ENCODE peak calls at places on chromosomes 1 and 21, in four cellular contexts. J, M, C and L are unnamed samples.

GRCh38 chr1:93056214-93056613 is 22.9 kb upstream of the MTF2 start:
- DNase-seq in J (peak), M (peak), C (peak), L (no peak)

GRCh38 chr21:46093668-46094400 is 4.1 kb upstream of the COL6A2 start:
- DNase-seq in J (no peak), M (no peak), C (peak), L (no peak)

GRCh38 chr21:32753818-32754610 is 17.5 kb downstream of the PAXBP1 start:
- DNase-seq in C (no peak), J (no peak), M (no peak), L (no peak)

GRCh38 chr1:33224166-33224707 is 32.1 kb upstream of the ZNF362 start:
- DNase-seq in M (no peak), C (no peak), J (no peak), L (no peak)

GRCh38 chr21:35232545-35233176 is 183.6 kb upstream of the RUNX1 start:
- DNase-seq in M (peak), C (no peak), J (peak), L (peak)

GRCh38 chr1:2597441-2598328 is 11.1 kb downstream of the PRXL2B start:
- DNase-seq in M (no peak), J (peak), C (no peak), L (no peak)

GRCh38 chr1:198156745-198157240 is at the start of gene NEK7:
- DNase-seq in M (peak), J (peak), C (peak), L (peak)

GRCh38 chr1:54238353-54239040 is 38.5 kb downstream of the MRPL37 start:
- DNase-seq in J (no peak), M (no peak), C (no peak), L (no peak)

GRCh38 chr1:6358757-6359567 is 34.6 kb downstream of the ACOT7 start:
- DNase-seq in C (no peak), M (no peak), J (no peak), L (no peak)

GRCh38 chr1:208595745-208596144 is 351.6 kb upstream of the PLXNA2 start:
- DNase-seq in J (no peak), C (no peak), M (no peak), L (no peak)

GRCh38 chr1:27400035-27400962 is 7.9 kb downstream of the GPR3 start:
- DNase-seq in C (no peak), M (no peak), J (no peak), L (no peak)

GRCh38 chr21:32770514-32771133 is 931 bp downstream of the PAXBP1 start:
- DNase-seq in C (no peak), J (no peak), M (peak), L (no peak)

GRCh38 chr1:6378096-6378746 is 15.3 kb downstream of the ACOT7 start:
- DNase-seq in C (no peak), M (no peak), J (peak), L (no peak)

GRCh38 chr1:208241541-208241940 is 2.6 kb downstream of the PLXNA2 start:
- DNase-seq in J (no peak), C (no peak), M (no peak), L (no peak)

GRCh38 chr1:217498209-217498608 is 132.7 kb downstream of the GPATCH2 start:
- DNase-seq in J (no peak), C (no peak), M (no peak), L (no peak)

GRCh38 chr1:4634156-4634792 is 20.1 kb upstream of the AJAP1 start:
- DNase-seq in J (no peak), C (no peak), M (no peak), L (no peak)

GRCh38 chr1:240526321-240526720 is 85.6 kb downstream of the GREM2 start:
- DNase-seq in J (no peak), M (no peak), C (no peak), L (no peak)

GRCh38 chr1:160951443-160952128 is 3.0 kb downstream of the ITLN2 start:
- DNase-seq in C (peak), M (peak), J (peak), L (peak)

GRCh38 chr1:205561501-205562203 is 57.2 kb downstream of the CDK18 start:
- DNase-seq in M (no peak), J (no peak), C (no peak), L (no peak)

GRCh38 chr21:37565530-37566223 is 199.1 kb downstream of the DYRK1A start:
- DNase-seq in M (peak), J (no peak), C (peak), L (no peak)

GRCh38 chr21:34582506-34583150 is 32.3 kb downstream of the RCAN1 start:
- DNase-seq in M (peak), J (peak), C (no peak), L (no peak)

GRCh38 chr1:24918370-24918769 is 11.7 kb downstream of the RUNX3 start:
- DNase-seq in M (no peak), C (no peak), J (no peak), L (no peak)

GRCh38 chr1:175410560-175410959 is 218.0 kb upstream of the KIAA0040 start:
- DNase-seq in C (no peak), J (no peak), M (no peak), L (no peak)

GRCh38 chr1:119387858-119388257 is 19.3 kb downstream of the HAO2 start:
- DNase-seq in M (no peak), J (no peak), C (no peak), L (no peak)

GRCh38 chr1:170168263-170168662 is 22.5 kb downstream of the NTMT2 start:
- DNase-seq in J (no peak), C (no peak), M (no peak), L (no peak)

GRCh38 chr1:202632241-202632640 is 78.0 kb downstream of the SYT2 start:
- DNase-seq in M (no peak), C (no peak), J (no peak), L (no peak)

DNA sequence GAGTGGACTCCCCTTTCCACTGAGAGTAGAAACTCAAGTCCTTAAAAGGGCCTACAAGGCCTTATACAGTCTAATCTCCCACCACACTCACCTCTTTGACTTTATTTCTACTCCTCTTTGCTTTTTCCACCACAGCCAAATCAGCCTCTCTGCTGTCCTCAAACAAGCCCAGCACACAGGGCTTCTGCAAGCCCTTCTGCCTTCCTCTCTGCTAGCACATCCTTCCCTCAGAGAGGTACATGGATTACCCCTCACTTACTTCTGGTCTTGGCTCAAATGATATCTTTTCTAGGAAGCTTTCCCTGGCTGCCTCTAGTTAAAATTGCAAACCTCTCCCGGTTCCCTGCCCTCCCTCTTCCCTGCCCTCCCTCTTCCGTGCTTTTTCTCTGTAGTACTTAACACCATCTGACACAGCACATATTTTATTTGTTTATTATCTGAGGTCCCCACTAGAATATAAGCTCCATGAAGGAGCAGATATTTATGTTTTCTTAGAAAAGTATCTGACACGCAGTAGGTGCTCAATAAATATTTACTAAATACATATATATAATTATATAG is 1.7 kb downstream of the LYST start:
- DNase-seq in C (no peak), M (no peak), J (no peak), L (no peak)
- TF ChIP-seq FOSL1 in C (no peak), M (no peak), J (no peak), L (no peak)

GRCh38 chr1:51296379-51297357 is 33.7 kb downstream of the TTC39A start:
- DNase-seq in C (peak), M (peak), J (peak), L (peak)
- TF ChIP-seq FOSL1 in C (no peak), M (no peak), J (no peak), L (no peak)

DNA sequence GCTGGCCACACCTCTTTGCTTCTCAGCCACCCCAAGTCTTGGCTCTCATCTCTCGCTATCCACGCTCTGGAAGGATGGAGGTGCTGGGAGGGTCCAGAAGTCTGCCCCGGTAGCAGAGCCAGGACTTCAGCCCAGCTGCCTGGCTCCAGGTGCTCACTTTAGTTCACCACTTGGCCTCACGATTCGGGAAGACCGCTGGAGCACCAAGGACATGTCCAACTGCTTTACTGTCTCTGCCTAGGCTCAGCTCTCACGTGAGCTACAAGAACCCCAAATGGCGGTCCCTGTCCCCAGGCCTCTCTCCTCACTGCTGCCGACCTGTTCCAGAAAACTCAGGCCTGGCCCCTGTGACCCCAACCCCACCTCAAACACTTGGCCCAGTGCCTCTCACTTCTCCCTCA is 3.4 kb downstream of the TRIM11 start:
- DNase-seq in M (no peak), J (no peak), C (no peak), L (no peak)
- TF ChIP-seq FOSL1 in M (no peak), J (no peak), C (no peak), L (no peak)

GRCh38 chr1:85579619-85580018 is 942 bp upstream of the CCN1 start:
- DNase-seq in M (no peak), C (peak), J (no peak), L (no peak)
- TF ChIP-seq FOSL1 in M (no peak), C (no peak), J (no peak), L (no peak)

GRCh38 chr1:200483491-200484143 is 73.8 kb upstream of the ZNF281 start:
- DNase-seq in M (peak), C (no peak), J (peak), L (peak)
- TF ChIP-seq FOSL1 in M (no peak), C (no peak), J (peak), L (peak)

GRCh38 chr1:201008666-201009360 is 14.7 kb downstream of the KIF21B start:
- DNase-seq in C (no peak), J (no peak), M (no peak), L (no peak)
- TF ChIP-seq FOSL1 in C (no peak), J (no peak), M (no peak), L (no peak)

DNA sequence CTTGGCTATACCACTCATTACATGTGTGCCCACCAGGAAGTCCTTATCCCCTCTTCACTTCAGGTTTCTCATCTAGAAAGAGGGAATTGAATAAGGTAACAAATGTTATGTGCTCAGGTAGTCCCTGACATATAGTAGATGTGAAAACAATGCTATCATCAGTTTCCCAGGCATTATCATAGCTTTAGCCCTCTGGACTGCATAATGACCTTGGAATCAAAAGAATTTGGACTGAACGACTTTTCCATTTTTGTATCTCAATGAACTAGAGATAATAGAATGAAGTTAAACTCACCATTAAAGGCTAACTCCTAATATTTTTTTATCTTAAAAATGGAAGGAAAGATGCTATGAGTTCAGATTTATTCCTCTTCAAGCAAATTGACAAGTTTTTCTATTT is 304.1 kb upstream of the USP24 start:
- DNase-seq in J (no peak), M (no peak), C (no peak), L (no peak)
- TF ChIP-seq FOSL1 in J (no peak), M (no peak), C (no peak), L (no peak)

GRCh38 chr1:214135886-214136285 is 145.1 kb upstream of the SMYD2 start:
- DNase-seq in M (no peak), J (no peak), C (no peak), L (no peak)
- TF ChIP-seq FOSL1 in M (no peak), J (no peak), C (no peak), L (no peak)